ENCODE peak calls at places on chromosomes 16 and 17, in nine cellular contexts. Y is cardiac fibroblast, L is HepG2, Z is AG04450, Q is dorsolateral prefrontal cortex, H is fibroblast of pulmonary artery, N is cardiac muscle cell, B is esophagus squamous epithelium, E is retinal pigment epithelial cell. S is an unnamed sample.

GRCh38 chr17:35088647-35088910 is 25.1 kb upstream of the RFFL start:
- DNase-seq in B (no peak), Q (no peak), N (no peak), L (no peak), H (no peak), E (no peak), Z (no peak), Y (no peak), S (no peak)

GRCh38 chr17:58829172-58829637 is 73.6 kb downstream of the PPM1E start:
- DNase-seq in Z (no peak), L (peak), E (no peak), H (no peak), N (no peak), B (no peak), Y (no peak), Q (no peak), S (no peak)

GRCh38 chr17:51734462-51734861 is 424.1 kb downstream of the CA10 start:
- DNase-seq in Y (no peak), E (no peak), Z (no peak), L (no peak), B (no peak), Q (no peak), H (no peak), N (no peak), S (no peak)

GRCh38 chr17:71237903-71238538 is 882.8 kb upstream of the SOX9 start:
- DNase-seq in L (no peak), H (peak), B (no peak), Q (no peak), Z (no peak), N (no peak), E (no peak), Y (peak), S (peak)

GRCh38 chr17:80696456-80696855 is 151.8 kb downstream of the RPTOR start:
- DNase-seq in Z (no peak), H (no peak), Y (no peak), E (no peak), L (no peak), Q (no peak), N (no peak), B (no peak), S (no peak)

GRCh38 chr16:89623511-89624232 is 10.2 kb downstream of the DPEP1 start:
- DNase-seq in N (no peak), Y (peak), E (no peak), H (peak), Z (no peak), Q (no peak), B (no peak), L (peak), S (peak)

GRCh38 chr16:78375055-78375679 is 275.7 kb downstream of the WWOX start:
- DNase-seq in E (no peak), Y (no peak), L (no peak), N (no peak), B (no peak), Q (no peak), H (no peak), Z (no peak), S (no peak)

GRCh38 chr17:72244942-72245341 is 124.1 kb downstream of the SOX9 start:
- DNase-seq in H (peak), Q (no peak), Y (peak), N (no peak), L (no peak), Z (no peak), E (no peak), B (no peak), S (peak)

GRCh38 chr16:81405702-81406113 is 38.9 kb upstream of the CMIP start:
- DNase-seq in B (no peak), Z (peak), E (peak), H (peak), Q (no peak), Y (peak), N (no peak), L (peak), S (peak)

GRCh38 chr16:23509763-23510153 is 536 bp downstream of the GGA2 start:
- DNase-seq in E (peak), H (peak), B (no peak), L (no peak), N (peak), Z (no peak), Y (peak), Q (no peak), S (peak)

GRCh38 chr17:63039899-63040602 is 74.0 kb downstream of the TANC2 start:
- DNase-seq in N (no peak), E (no peak), Z (no peak), H (peak), L (no peak), B (no peak), Q (no peak), Y (peak), S (peak)

GRCh38 chr17:62705116-62705515 is 77.6 kb downstream of the MRC2 start:
- DNase-seq in E (no peak), B (no peak), Y (no peak), Q (no peak), H (no peak), N (peak), L (no peak), Z (no peak), S (no peak)

GRCh38 chr17:18356624-18357023 is 6.7 kb downstream of the SHMT1 start:
- DNase-seq in L (no peak), Q (no peak), Z (peak), B (no peak), Y (peak), E (no peak), H (peak), N (no peak), S (peak)

GRCh38 chr16:76946879-76947278 is 244.1 kb upstream of the MON1B start:
- DNase-seq in E (peak), Y (peak), B (no peak), L (peak), Q (no peak), H (peak), N (peak), Z (peak), S (peak)

GRCh38 chr17:42566873-42567573 is at the start of gene MLX:
- DNase-seq in E (no peak), B (peak), H (peak), Q (peak), Z (peak), L (peak), N (peak), Y (peak), S (peak)

GRCh38 chr17:81702934-81703746 is at the start of gene MRPL12:
- DNase-seq in E (no peak), H (peak), N (peak), Z (peak), B (peak), Q (peak), L (peak), Y (peak), S (peak)

GRCh38 chr16:28010671-28011070 is 52.8 kb downstream of the GSG1L start:
- DNase-seq in H (peak), B (no peak), Y (peak), L (no peak), Z (no peak), N (no peak), Q (no peak), E (no peak), S (no peak)

GRCh38 chr17:67322039-67322787 is 44.2 kb downstream of the PSMD12 start:
- DNase-seq in H (no peak), N (peak), L (no peak), B (no peak), Y (no peak), E (peak), Q (no peak), Z (no peak), S (no peak)

GRCh38 chr16:51753382-51753781 is 602.3 kb upstream of the SALL1 start:
- DNase-seq in L (no peak), H (no peak), Q (no peak), Z (no peak), B (no peak), E (no peak), N (no peak), Y (no peak), S (no peak)

GRCh38 chr17:41024702-41025101 is 2.3 kb downstream of the KRTAP1-5 start:
- DNase-seq in N (no peak), Y (peak), B (no peak), L (no peak), Q (no peak), Z (no peak), E (no peak), H (no peak), S (no peak)

GRCh38 chr17:6461246-6461645 is 17.0 kb downstream of the PIMREG start:
- DNase-seq in E (no peak), Y (no peak), N (no peak), Z (no peak), H (no peak), B (no peak), Q (no peak), L (no peak), S (no peak)

GRCh38 chr16:67413978-67414891 is 2.0 kb downstream of the ZDHHC1 start:
- DNase-seq in Z (no peak), N (no peak), Q (no peak), E (no peak), H (no peak), L (no peak), Y (no peak), B (no peak), S (no peak)

GRCh38 chr17:2346475-2346874 is 9.2 kb downstream of the SGSM2 start:
- DNase-seq in Y (no peak), Z (no peak), L (no peak), N (no peak), B (no peak), Q (no peak), H (no peak), E (no peak), S (no peak)

GRCh38 chr17:27340990-27341595 is 47.2 kb downstream of the WSB1 start:
- DNase-seq in B (no peak), L (no peak), N (no peak), E (no peak), Y (no peak), Q (no peak), H (no peak), Z (no peak), S (no peak)

GRCh38 chr17:27339836-27340550 is 46.1 kb downstream of the WSB1 start:
- DNase-seq in H (no peak), L (peak), N (no peak), Q (no peak), Z (no peak), E (no peak), Y (peak), B (no peak), S (no peak)

GRCh38 chr17:27338536-27338985 is 44.6 kb downstream of the WSB1 start:
- DNase-seq in L (no peak), E (no peak), Z (no peak), Q (no peak), H (no peak), Y (no peak), N (no peak), B (no peak), S (no peak)

GRCh38 chr17:27340575-27340974 is 46.7 kb downstream of the WSB1 start:
- DNase-seq in L (no peak), E (no peak), N (no peak), B (no peak), H (no peak), Z (no peak), Y (no peak), Q (no peak), S (no peak)

GRCh38 chr17:27339198-27339835 is 45.4 kb downstream of the WSB1 start:
- DNase-seq in Y (no peak), Z (no peak), L (no peak), Q (no peak), N (no peak), E (no peak), B (no peak), H (no peak), S (no peak)
- H3K4me3 ChIP-seq in Y (no peak), Z (no peak), L (no peak), Q (no peak), N (no peak), E (no peak), B (no peak), H (no peak), S (no peak)

GRCh38 chr17:28247671-28248556 is 71.1 kb upstream of the TMEM97 start:
- DNase-seq in Q (no peak), Y (no peak), H (no peak), B (no peak), N (no peak), E (no peak), L (no peak), Z (no peak), S (no peak)
- TF ChIP-seq CTCF in Q (no peak), Y (no peak), H (no peak), B (no peak), N (no peak), E (no peak), L (peak), Z (peak), S (no peak)

GRCh38 chr17:49388692-49389513 is 25.8 kb downstream of the PHB1 start:
- DNase-seq in H (no peak), E (no peak), Y (peak), Z (no peak), Q (no peak), B (no peak), L (no peak), N (no peak), S (no peak)
- H3K4me3 ChIP-seq in H (no peak), E (no peak), Y (no peak), Z (no peak), Q (no peak), B (no peak), L (no peak), N (no peak), S (no peak)

GRCh38 chr17:56475121-56475520 is 118.4 kb upstream of the NOG start:
- DNase-seq in E (no peak), B (no peak), N (no peak), H (no peak), Z (no peak), Q (no peak), Y (no peak), L (no peak), S (no peak)

GRCh38 chr17:56482229-56482628 is 111.3 kb upstream of the NOG start:
- DNase-seq in E (no peak), L (no peak), H (no peak), Z (no peak), Y (no peak), B (no peak), Q (no peak), N (no peak), S (no peak)

GRCh38 chr17:56481654-56482053 is 111.8 kb upstream of the NOG start:
- DNase-seq in L (no peak), Q (no peak), N (peak), E (no peak), B (no peak), Z (no peak), Y (no peak), H (no peak), S (no peak)

DNA sequence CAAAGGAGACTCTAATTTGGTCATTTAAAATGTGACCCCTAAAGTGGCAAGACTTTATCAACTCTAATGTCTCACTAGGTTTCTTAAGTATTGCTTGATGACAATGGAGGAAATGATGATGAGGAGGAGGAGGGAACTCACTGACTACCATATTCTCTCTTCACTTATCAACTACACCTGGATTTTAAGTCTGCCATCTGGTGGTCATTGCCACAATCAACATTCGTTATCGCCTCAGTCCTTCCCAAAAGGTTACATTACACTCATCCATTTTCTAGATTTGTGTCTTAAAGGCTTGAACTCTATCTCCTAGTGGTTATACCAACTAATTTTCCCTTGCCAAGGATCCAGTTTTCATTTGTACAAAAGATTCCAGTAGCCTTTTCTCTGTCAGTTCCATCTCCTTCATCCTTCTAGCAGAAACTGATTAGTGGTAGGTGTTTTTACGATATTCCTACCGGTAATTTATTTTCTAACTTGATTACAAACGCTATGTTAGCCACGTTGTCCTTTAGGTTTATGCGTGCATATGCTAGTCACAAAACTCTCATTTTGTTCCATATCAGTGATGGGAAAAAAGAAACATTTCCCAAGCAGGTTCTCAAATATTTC is 114.6 kb upstream of the NOG start:
- DNase-seq in Y (peak), L (peak), H (peak), N (peak), Z (no peak), E (peak), Q (no peak), B (no peak), S (peak)
- TF ChIP-seq CTCF in Y (no peak), L (peak), H (peak), N (peak), Z (peak), E (peak), Q (peak), B (no peak), S (peak)

DNA sequence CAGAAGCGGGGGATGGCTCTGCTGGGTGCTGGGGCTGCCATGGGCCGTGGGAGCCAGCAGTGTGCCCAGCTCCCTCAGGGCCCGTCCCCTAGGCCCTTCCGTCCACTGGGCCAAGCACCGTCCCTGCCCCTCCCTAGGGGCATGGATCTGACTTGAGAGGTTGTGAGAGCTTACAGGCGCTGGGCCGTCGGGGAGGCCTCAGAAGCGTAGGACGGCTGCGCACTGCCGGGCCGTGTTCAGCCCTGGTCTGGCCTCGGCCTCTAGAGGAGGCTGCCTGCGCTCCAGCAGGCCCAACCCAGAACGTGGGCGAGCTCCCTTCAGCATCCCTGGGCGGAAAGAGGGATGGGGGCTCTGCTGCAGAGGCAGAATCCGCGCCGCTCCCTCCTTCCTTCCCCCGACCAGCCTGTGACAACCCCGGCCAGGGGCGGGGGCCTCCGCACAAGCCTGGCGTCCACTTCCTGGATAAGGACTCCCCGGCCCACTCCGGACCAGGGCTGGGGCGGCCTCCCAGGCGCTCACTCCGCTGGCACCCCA is 685 bp upstream of the MPG start:
- DNase-seq in Y (peak), L (peak), Z (no peak), N (peak), Q (no peak), B (no peak), H (peak), E (no peak), S (peak)
- H3K4me3 ChIP-seq in Y (peak), L (peak), Z (peak), N (peak), Q (peak), B (peak), H (peak), E (peak), S (peak)